ENCODE peak calls at places on chromosomes 16 and 17, in nine cellular contexts. W, Y, T, E, K, J, N, M and X are unnamed samples.

GRCh38 chr17:16676645-16677044 is 13.4 kb upstream of the CCDC144A start:
- DNase-seq in W (no peak), Y (no peak), T (no peak), E (no peak), K (no peak), J (no peak), N (no peak), M (no peak), X (no peak)

GRCh38 chr16:23581746-23582145 is 14.4 kb downstream of the NDUFAB1 start:
- DNase-seq in W (no peak), Y (no peak), T (no peak), E (no peak), K (no peak), J (no peak), N (no peak), M (no peak), X (no peak)

GRCh38 chr17:71740866-71741265 is 380.0 kb upstream of the SOX9 start:
- DNase-seq in W (no peak), Y (no peak), T (no peak), E (no peak), K (no peak), J (no peak), N (no peak), M (no peak), X (no peak)

GRCh38 chr16:11916524-11917285 is 949 bp upstream of the GSPT1 start:
- DNase-seq in W (peak; percentile 65), Y (no peak), T (no peak), E (no peak), K (no peak), J (peak; percentile 29), N (no peak), M (no peak), X (no peak)

GRCh38 chr16:818592-818991 is 18.1 kb upstream of the GNG13 start:
- DNase-seq in W (no peak), Y (no peak), T (no peak), E (no peak), K (no peak), J (no peak), N (no peak), M (no peak), X (no peak)

GRCh38 chr16:70746708-70747424 is 54.1 kb downstream of the VAC14 start:
- DNase-seq in W (peak; percentile 93), Y (peak; percentile 75), T (no peak), E (peak; percentile 10), K (peak; percentile 64), J (no peak), N (no peak), M (peak; percentile 50), X (no peak)

GRCh38 chr16:14572535-14572934 is 57.5 kb downstream of the PARN start:
- DNase-seq in W (no peak), Y (no peak), T (no peak), E (no peak), K (no peak), J (no peak), N (no peak), M (no peak), X (no peak)

GRCh38 chr16:68468849-68469248 is 20.5 kb upstream of the SMPD3 start:
- DNase-seq in W (no peak), Y (no peak), T (peak; percentile 25), E (no peak), K (no peak), J (no peak), N (no peak), M (no peak), X (no peak)

GRCh38 chr17:79086609-79087427 is 12.2 kb downstream of the ENGASE start:
- DNase-seq in W (no peak), Y (no peak), T (no peak), E (no peak), K (no peak), J (no peak), N (no peak), M (no peak), X (no peak)

GRCh38 chr16:86100205-86101134 is 201.5 kb downstream of the IRF8 start:
- DNase-seq in W (peak; percentile 73), Y (no peak), T (no peak), E (no peak), K (no peak), J (no peak), N (no peak), M (no peak), X (no peak)

GRCh38 chr17:80791758-80792284 is 199.8 kb upstream of the CHMP6 start:
- DNase-seq in W (peak; percentile 100), Y (peak; percentile 99), T (no peak), E (no peak), K (peak; percentile 57), J (no peak), N (no peak), M (no peak), X (no peak)

GRCh38 chr17:81888988-81889595 is 2.3 kb downstream of the ALYREF start:
- DNase-seq in W (no peak), Y (no peak), T (no peak), E (no peak), K (no peak), J (peak; percentile 20), N (no peak), M (no peak), X (no peak)
- H3K36me3 ChIP-seq in W (peaks cover 60% of the 10 kb centered on the region), Y (peaks cover 40% of the 10 kb centered on the region), T (peaks cover 26% of the 10 kb centered on the region), E (peaks cover 69% of the 10 kb centered on the region), K (peaks cover 68% of the 10 kb centered on the region), J (peaks cover 38% of the 10 kb centered on the region), N (peaks cover 12% of the 10 kb centered on the region), M (peaks cover 54% of the 10 kb centered on the region), X (peaks cover 28% of the 10 kb centered on the region)

DNA sequence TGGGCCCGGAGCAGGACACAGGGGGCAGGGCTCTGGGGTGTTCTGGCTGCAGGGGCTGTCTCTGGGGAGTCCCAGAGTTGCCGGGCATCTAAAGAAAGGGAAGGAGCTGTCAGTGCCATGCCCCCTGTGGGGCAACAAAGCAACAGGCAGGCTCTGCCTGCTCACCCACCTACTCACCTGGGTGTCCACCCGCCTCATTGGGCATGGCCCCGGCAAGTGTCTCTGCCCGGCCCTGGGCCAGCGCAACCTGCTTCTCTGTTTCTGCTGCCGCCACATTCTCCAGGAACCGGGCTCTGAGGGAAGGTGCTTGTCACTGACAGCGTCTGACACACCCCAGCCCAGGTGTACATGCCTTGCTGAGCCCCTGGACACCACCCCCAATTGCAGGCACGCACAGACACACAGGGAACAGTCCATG is 7.3 kb downstream of the TMEM208 start:
- DNase-seq in W (no peak), Y (no peak), T (no peak), E (no peak), K (peak; percentile 23), J (no peak), N (no peak), M (no peak), X (no peak)
- H3K36me3 ChIP-seq in W (peaks cover 93% of the 10 kb centered on the region), Y (peaks cover 40% of the 10 kb centered on the region), T (peaks cover 4% of the 10 kb centered on the region), E (peaks cover 59% of the 10 kb centered on the region), K (peaks cover 97% of the 10 kb centered on the region), J (peaks cover 43% of the 10 kb centered on the region), N (no peaks in the 10 kb centered on the region), M (peaks cover 97% of the 10 kb centered on the region), X (peaks cover 48% of the 10 kb centered on the region)

DNA sequence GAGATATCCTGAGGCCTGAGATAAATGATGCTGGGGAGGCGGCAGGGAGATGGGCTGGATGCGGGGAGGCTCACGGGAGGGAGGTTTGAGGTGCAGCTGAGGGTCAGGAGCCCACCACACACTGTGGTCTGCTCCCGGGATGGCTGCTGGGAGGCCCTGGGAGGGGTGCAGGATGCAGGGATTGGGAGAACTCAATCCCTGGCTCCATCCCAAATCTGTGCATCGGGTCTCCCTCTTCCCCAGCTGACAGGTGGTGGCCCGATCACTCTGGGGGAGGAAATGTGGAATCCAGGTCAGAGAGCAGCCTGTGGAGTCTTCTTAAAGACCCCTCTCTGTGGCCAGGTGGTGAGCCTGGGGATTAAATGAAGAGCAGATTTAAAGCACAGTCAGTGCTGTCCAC is 12.0 kb downstream of the PHB1 start:
- DNase-seq in W (no peak), Y (no peak), T (no peak), E (no peak), K (no peak), J (no peak), N (peak; percentile 17), M (no peak), X (no peak)
- H3K36me3 ChIP-seq in W (peaks cover 50% of the 10 kb centered on the region), Y (peaks cover 46% of the 10 kb centered on the region), T (peaks cover 10% of the 10 kb centered on the region), E (peaks cover 56% of the 10 kb centered on the region), K (peaks cover 50% of the 10 kb centered on the region), J (peaks cover 35% of the 10 kb centered on the region), N (peaks cover 12% of the 10 kb centered on the region), M (peaks cover 49% of the 10 kb centered on the region), X (peaks cover 33% of the 10 kb centered on the region)

GRCh38 chr16:2755158-2755557 is 2.7 kb downstream of the SRRM2 start:
- DNase-seq in W (no peak), Y (no peak), T (no peak), E (no peak), K (no peak), J (no peak), N (no peak), M (no peak), X (no peak)

GRCh38 chr16:2761472-2761871 is 9.0 kb downstream of the SRRM2 start:
- DNase-seq in W (no peak), Y (no peak), T (no peak), E (no peak), K (no peak), J (no peak), N (no peak), M (no peak), X (no peak)

GRCh38 chr16:2756288-2757015 is 4.0 kb downstream of the SRRM2 start:
- DNase-seq in W (no peak), Y (no peak), T (no peak), E (no peak), K (no peak), J (peak; percentile 65), N (no peak), M (no peak), X (no peak)

GRCh38 chr16:2753523-2754020 is 1.1 kb downstream of the SRRM2 start:
- DNase-seq in W (peak; percentile 41), Y (no peak), T (peak; percentile 17), E (peak; percentile 21), K (no peak), J (no peak), N (peak; percentile 35), M (no peak), X (no peak)

DNA sequence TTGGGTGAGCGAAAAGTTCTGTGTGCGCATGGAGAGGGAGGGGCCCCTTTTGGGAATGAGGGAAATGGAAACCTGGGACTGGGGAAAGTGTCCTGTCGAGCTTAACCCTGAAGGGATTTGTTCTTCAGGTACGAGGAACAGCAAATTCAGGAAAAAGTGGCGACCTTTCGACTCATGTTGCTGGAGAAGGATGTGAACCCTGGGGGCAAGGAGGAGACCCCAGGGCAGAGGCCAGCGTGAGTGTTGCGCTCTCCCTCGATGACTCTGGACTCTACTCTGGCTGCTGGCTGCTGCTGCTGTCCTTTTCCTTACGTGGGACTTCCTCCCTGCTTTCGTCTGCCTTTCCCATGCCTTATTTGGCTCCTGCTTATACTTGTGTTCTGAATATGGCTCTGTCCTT is 4.9 kb downstream of the SRRM2 start:
- DNase-seq in W (no peak), Y (no peak), T (no peak), E (no peak), K (no peak), J (no peak), N (no peak), M (no peak), X (no peak)
- H3K36me3 ChIP-seq in W (peaks cover 60% of the 10 kb centered on the region), Y (peaks cover 60% of the 10 kb centered on the region), T (peaks cover 63% of the 10 kb centered on the region), E (peaks cover 94% of the 10 kb centered on the region), K (peaks cover 64% of the 10 kb centered on the region), J (peaks cover 55% of the 10 kb centered on the region), N (peaks cover 45% of the 10 kb centered on the region), M (peaks cover 55% of the 10 kb centered on the region), X (peaks cover 45% of the 10 kb centered on the region)

GRCh38 chr17:46047398-46047797 is 48.3 kb downstream of the STH start:
- DNase-seq in W (no peak), Y (no peak), T (no peak), E (no peak), K (no peak), J (no peak), N (no peak), M (no peak), X (no peak)
- H3K36me3 ChIP-seq in W (peaks cover 80% of the 10 kb centered on the region), Y (peaks cover 39% of the 10 kb centered on the region), T (peaks cover 4% of the 10 kb centered on the region), E (peaks cover 96% of the 10 kb centered on the region), K (peaks cover 94% of the 10 kb centered on the region), J (peaks cover 20% of the 10 kb centered on the region), N (peaks cover 15% of the 10 kb centered on the region), M (peaks cover 62% of the 10 kb centered on the region), X (peaks cover 20% of the 10 kb centered on the region)

GRCh38 chr16:84975066-84975465 is 36.3 kb downstream of the ZDHHC7 start:
- DNase-seq in W (no peak), Y (no peak), T (no peak), E (no peak), K (no peak), J (peak; percentile 68), N (no peak), M (no peak), X (no peak)
- H3K36me3 ChIP-seq in W (peaks cover 61% of the 10 kb centered on the region), Y (peaks cover 41% of the 10 kb centered on the region), T (no peaks in the 10 kb centered on the region), E (peaks cover 56% of the 10 kb centered on the region), K (peaks cover 66% of the 10 kb centered on the region), J (peaks cover 12% of the 10 kb centered on the region), N (peaks cover 4% of the 10 kb centered on the region), M (peaks cover 64% of the 10 kb centered on the region), X (peaks cover 13% of the 10 kb centered on the region)